ENCODE peak calls at places on chromosomes 5 and 9, in nine cellular contexts. One of them, this sample, is unnamed.
A peak's percentile ranks its signal among the peaks of the same experiment; 100 is the strongest.

GRCh38 chr9:134171316-134172197 is 7.2 kb upstream of the RNU6ATAC start:
- DNase-seq in mucosa of descending colon: no peak
- DNase-seq in esophagus squamous epithelium: no peak
- DNase-seq in activated T-helper 1 cell treated with anti-CD3 and anti-CD28 coated beads, Interleukin-2, amount 50 U/mL, for 16 hours: no peak
- DNase-seq in fibroblast of pulmonary artery: peak; percentile 42
- DNase-seq in T-helper 9 cell: no peak
- DNase-seq in right cardiac atrium: peak; percentile 84
- DNase-seq in T-helper 2 cell: no peak
- DNase-seq in GM04503: peak; percentile 73
- DNase-seq in this sample: no peak

GRCh38 chr5:152142845-152143469 is 218.3 kb upstream of the GLRA1 start:
- DNase-seq in mucosa of descending colon: peak; percentile 51
- DNase-seq in esophagus squamous epithelium: no peak
- DNase-seq in activated T-helper 1 cell treated with anti-CD3 and anti-CD28 coated beads, Interleukin-2, amount 50 U/mL, for 16 hours: peak; percentile 47
- DNase-seq in fibroblast of pulmonary artery: peak; percentile 75
- DNase-seq in T-helper 9 cell: peak; percentile 59
- DNase-seq in right cardiac atrium: peak; percentile 82
- DNase-seq in T-helper 2 cell: peak; percentile 50
- DNase-seq in GM04503: no peak
- DNase-seq in this sample: peak; percentile 56

GRCh38 chr9:127397722-127398647 is 1.0 kb downstream of the SLC2A8 start:
- DNase-seq in mucosa of descending colon: peak; percentile 70
- DNase-seq in esophagus squamous epithelium: no peak
- DNase-seq in activated T-helper 1 cell treated with anti-CD3 and anti-CD28 coated beads, Interleukin-2, amount 50 U/mL, for 16 hours: no peak
- DNase-seq in fibroblast of pulmonary artery: peak; percentile 20
- DNase-seq in T-helper 9 cell: peak; percentile 12
- DNase-seq in right cardiac atrium: peak; percentile 81
- DNase-seq in T-helper 2 cell: no peak
- DNase-seq in GM04503: no peak
- DNase-seq in this sample: no peak

GRCh38 chr9:97220894-97221477 is 86.5 kb upstream of the CCDC180 start:
- DNase-seq in mucosa of descending colon: no peak
- DNase-seq in esophagus squamous epithelium: no peak
- DNase-seq in activated T-helper 1 cell treated with anti-CD3 and anti-CD28 coated beads, Interleukin-2, amount 50 U/mL, for 16 hours: no peak
- DNase-seq in fibroblast of pulmonary artery: no peak
- DNase-seq in T-helper 9 cell: no peak
- DNase-seq in right cardiac atrium: peak; percentile 28
- DNase-seq in T-helper 2 cell: no peak
- DNase-seq in GM04503: no peak
- DNase-seq in this sample: no peak

GRCh38 chr9:95425910-95426551 is 90.7 kb downstream of the PTCH1 start:
- DNase-seq in mucosa of descending colon: peak; percentile 64
- DNase-seq in esophagus squamous epithelium: no peak
- DNase-seq in activated T-helper 1 cell treated with anti-CD3 and anti-CD28 coated beads, Interleukin-2, amount 50 U/mL, for 16 hours: no peak
- DNase-seq in fibroblast of pulmonary artery: peak; percentile 16
- DNase-seq in T-helper 9 cell: no peak
- DNase-seq in right cardiac atrium: no peak
- DNase-seq in T-helper 2 cell: no peak
- DNase-seq in GM04503: no peak
- DNase-seq in this sample: no peak

GRCh38 chr5:130141689-130142320 is 237.5 kb downstream of the CHSY3 start:
- DNase-seq in mucosa of descending colon: peak; percentile 34
- DNase-seq in esophagus squamous epithelium: no peak
- DNase-seq in activated T-helper 1 cell treated with anti-CD3 and anti-CD28 coated beads, Interleukin-2, amount 50 U/mL, for 16 hours: no peak
- DNase-seq in fibroblast of pulmonary artery: peak; percentile 69
- DNase-seq in T-helper 9 cell: no peak
- DNase-seq in right cardiac atrium: peak; percentile 68
- DNase-seq in T-helper 2 cell: no peak
- DNase-seq in GM04503: no peak
- DNase-seq in this sample: no peak

GRCh38 chr5:7714697-7715096 is 136.2 kb downstream of the CFAP90 start:
- DNase-seq in mucosa of descending colon: no peak
- DNase-seq in esophagus squamous epithelium: no peak
- DNase-seq in activated T-helper 1 cell treated with anti-CD3 and anti-CD28 coated beads, Interleukin-2, amount 50 U/mL, for 16 hours: no peak
- DNase-seq in fibroblast of pulmonary artery: no peak
- DNase-seq in T-helper 9 cell: no peak
- DNase-seq in right cardiac atrium: no peak
- DNase-seq in T-helper 2 cell: no peak
- DNase-seq in GM04503: no peak
- DNase-seq in this sample: no peak

GRCh38 chr9:120740135-120740534 is 25.9 kb upstream of the MEGF9 start:
- DNase-seq in mucosa of descending colon: no peak
- DNase-seq in esophagus squamous epithelium: no peak
- DNase-seq in activated T-helper 1 cell treated with anti-CD3 and anti-CD28 coated beads, Interleukin-2, amount 50 U/mL, for 16 hours: no peak
- DNase-seq in fibroblast of pulmonary artery: peak; percentile 57
- DNase-seq in T-helper 9 cell: no peak
- DNase-seq in right cardiac atrium: no peak
- DNase-seq in T-helper 2 cell: no peak
- DNase-seq in GM04503: no peak
- DNase-seq in this sample: no peak

GRCh38 chr5:169980418-169981053 is at the start of gene INSYN2B:
- DNase-seq in mucosa of descending colon: peak; percentile 26
- DNase-seq in esophagus squamous epithelium: no peak
- DNase-seq in activated T-helper 1 cell treated with anti-CD3 and anti-CD28 coated beads, Interleukin-2, amount 50 U/mL, for 16 hours: no peak
- DNase-seq in fibroblast of pulmonary artery: peak; percentile 92
- DNase-seq in T-helper 9 cell: no peak
- DNase-seq in right cardiac atrium: peak; percentile 88
- DNase-seq in T-helper 2 cell: peak; percentile 2
- DNase-seq in GM04503: peak; percentile 71
- DNase-seq in this sample: no peak

GRCh38 chr9:5452286-5452609 is 1.9 kb downstream of the CD274 start:
- DNase-seq in mucosa of descending colon: no peak
- DNase-seq in esophagus squamous epithelium: no peak
- DNase-seq in activated T-helper 1 cell treated with anti-CD3 and anti-CD28 coated beads, Interleukin-2, amount 50 U/mL, for 16 hours: no peak
- DNase-seq in fibroblast of pulmonary artery: no peak
- DNase-seq in T-helper 9 cell: no peak
- DNase-seq in right cardiac atrium: no peak
- DNase-seq in T-helper 2 cell: no peak
- DNase-seq in GM04503: no peak
- DNase-seq in this sample: no peak

GRCh38 chr5:116476903-116477537 is 97.6 kb downstream of the SEMA6A start:
- DNase-seq in mucosa of descending colon: no peak
- DNase-seq in esophagus squamous epithelium: no peak
- DNase-seq in activated T-helper 1 cell treated with anti-CD3 and anti-CD28 coated beads, Interleukin-2, amount 50 U/mL, for 16 hours: no peak
- DNase-seq in fibroblast of pulmonary artery: no peak
- DNase-seq in T-helper 9 cell: no peak
- DNase-seq in right cardiac atrium: no peak
- DNase-seq in T-helper 2 cell: no peak
- DNase-seq in GM04503: no peak
- DNase-seq in this sample: no peak

GRCh38 chr9:108640211-108640610 is 215.6 kb downstream of the ACTL7B start:
- DNase-seq in mucosa of descending colon: no peak
- DNase-seq in esophagus squamous epithelium: no peak
- DNase-seq in activated T-helper 1 cell treated with anti-CD3 and anti-CD28 coated beads, Interleukin-2, amount 50 U/mL, for 16 hours: no peak
- DNase-seq in fibroblast of pulmonary artery: no peak
- DNase-seq in T-helper 9 cell: no peak
- DNase-seq in right cardiac atrium: no peak
- DNase-seq in T-helper 2 cell: no peak
- DNase-seq in GM04503: peak; percentile 81
- DNase-seq in this sample: no peak

GRCh38 chr5:88143693-88144218 is 124.9 kb downstream of the TMEM161B start:
- DNase-seq in mucosa of descending colon: no peak
- DNase-seq in esophagus squamous epithelium: no peak
- DNase-seq in activated T-helper 1 cell treated with anti-CD3 and anti-CD28 coated beads, Interleukin-2, amount 50 U/mL, for 16 hours: no peak
- DNase-seq in fibroblast of pulmonary artery: no peak
- DNase-seq in T-helper 9 cell: no peak
- DNase-seq in right cardiac atrium: peak; percentile 40
- DNase-seq in T-helper 2 cell: no peak
- DNase-seq in GM04503: no peak
- DNase-seq in this sample: no peak

GRCh38 chr5:78496373-78496772 is 136.0 kb downstream of the SCAMP1 start:
- DNase-seq in mucosa of descending colon: no peak
- DNase-seq in esophagus squamous epithelium: no peak
- DNase-seq in activated T-helper 1 cell treated with anti-CD3 and anti-CD28 coated beads, Interleukin-2, amount 50 U/mL, for 16 hours: no peak
- DNase-seq in fibroblast of pulmonary artery: no peak
- DNase-seq in T-helper 9 cell: no peak
- DNase-seq in right cardiac atrium: no peak
- DNase-seq in T-helper 2 cell: no peak
- DNase-seq in GM04503: no peak
- DNase-seq in this sample: no peak

GRCh38 chr5:115626444-115626823 is 598 bp upstream of the TMED7 start:
- DNase-seq in mucosa of descending colon: no peak
- DNase-seq in esophagus squamous epithelium: no peak
- DNase-seq in activated T-helper 1 cell treated with anti-CD3 and anti-CD28 coated beads, Interleukin-2, amount 50 U/mL, for 16 hours: no peak
- DNase-seq in fibroblast of pulmonary artery: no peak
- DNase-seq in T-helper 9 cell: no peak
- DNase-seq in right cardiac atrium: no peak
- DNase-seq in T-helper 2 cell: no peak
- DNase-seq in GM04503: no peak
- DNase-seq in this sample: no peak

GRCh38 chr5:473344-474192 is 30.6 kb downstream of the EXOC3 start:
- DNase-seq in mucosa of descending colon: no peak
- DNase-seq in esophagus squamous epithelium: no peak
- DNase-seq in activated T-helper 1 cell treated with anti-CD3 and anti-CD28 coated beads, Interleukin-2, amount 50 U/mL, for 16 hours: no peak
- DNase-seq in fibroblast of pulmonary artery: peak; percentile 39
- DNase-seq in T-helper 9 cell: peak; percentile 19
- DNase-seq in right cardiac atrium: peak; percentile 75
- DNase-seq in T-helper 2 cell: no peak
- DNase-seq in GM04503: no peak
- DNase-seq in this sample: peak; percentile 13

GRCh38 chr9:109010676-109011655 is 2.3 kb downstream of the CTNNAL1 start:
- DNase-seq in mucosa of descending colon: no peak
- DNase-seq in esophagus squamous epithelium: no peak
- DNase-seq in activated T-helper 1 cell treated with anti-CD3 and anti-CD28 coated beads, Interleukin-2, amount 50 U/mL, for 16 hours: no peak
- DNase-seq in fibroblast of pulmonary artery: peak; percentile 83
- DNase-seq in T-helper 9 cell: peak; percentile 23
- DNase-seq in right cardiac atrium: no peak
- DNase-seq in T-helper 2 cell: peak; percentile 31
- DNase-seq in GM04503: no peak
- DNase-seq in this sample: peak; percentile 47

GRCh38 chr5:124973613-124974130 is 227.2 kb upstream of the ZNF608 start:
- DNase-seq in mucosa of descending colon: no peak
- DNase-seq in esophagus squamous epithelium: no peak
- DNase-seq in activated T-helper 1 cell treated with anti-CD3 and anti-CD28 coated beads, Interleukin-2, amount 50 U/mL, for 16 hours: no peak
- DNase-seq in fibroblast of pulmonary artery: no peak
- DNase-seq in T-helper 9 cell: no peak
- DNase-seq in right cardiac atrium: no peak
- DNase-seq in T-helper 2 cell: no peak
- DNase-seq in GM04503: no peak
- DNase-seq in this sample: no peak

GRCh38 chr5:13536921-13537320 is 407.6 kb downstream of the DNAH5 start:
- DNase-seq in mucosa of descending colon: no peak
- DNase-seq in esophagus squamous epithelium: no peak
- DNase-seq in activated T-helper 1 cell treated with anti-CD3 and anti-CD28 coated beads, Interleukin-2, amount 50 U/mL, for 16 hours: no peak
- DNase-seq in fibroblast of pulmonary artery: no peak
- DNase-seq in T-helper 9 cell: no peak
- DNase-seq in right cardiac atrium: no peak
- DNase-seq in T-helper 2 cell: no peak
- DNase-seq in GM04503: no peak
- DNase-seq in this sample: no peak

GRCh38 chr5:54611290-54611951 is 93.9 kb downstream of the SNX18 start:
- DNase-seq in mucosa of descending colon: no peak
- DNase-seq in esophagus squamous epithelium: no peak
- DNase-seq in activated T-helper 1 cell treated with anti-CD3 and anti-CD28 coated beads, Interleukin-2, amount 50 U/mL, for 16 hours: no peak
- DNase-seq in fibroblast of pulmonary artery: no peak
- DNase-seq in T-helper 9 cell: no peak
- DNase-seq in right cardiac atrium: no peak
- DNase-seq in T-helper 2 cell: no peak
- DNase-seq in GM04503: no peak
- DNase-seq in this sample: no peak

This sample was measured in effector CD4-positive, alpha-beta T cell.